ENCODE peak calls at places on chromosomes 6 and 20, in ten cellular contexts. Y, F, R, C, B, U, O, K, H and X are unnamed samples.

GRCh38 chr20:25418779-25419178 is 11.3 kb downstream of the GINS1 start:
- DNase-seq in H (peak), B (no peak), F (no peak), C (no peak), O (no peak), U (no peak), R (peak), K (no peak), Y (no peak), X (no peak)

GRCh38 chr20:48603819-48604405 is 223.9 kb downstream of the PREX1 start:
- DNase-seq in B (no peak), K (no peak), H (no peak), R (no peak), C (no peak), F (no peak), Y (no peak), O (no peak), U (no peak), X (no peak)

GRCh38 chr20:17648782-17649730 is 33.0 kb downstream of the RRBP1 start:
- DNase-seq in U (no peak), K (peak), Y (no peak), O (no peak), F (peak), R (no peak), H (no peak), C (peak), B (no peak), X (no peak)

GRCh38 chr20:15682690-15683089 is 890.6 kb downstream of the KIF16B start:
- DNase-seq in F (no peak), K (no peak), O (no peak), B (no peak), Y (peak), R (no peak), C (no peak), H (no peak), U (no peak), X (no peak)

GRCh38 chr6:20572940-20573339 is 38.7 kb downstream of the CDKAL1 start:
- DNase-seq in K (no peak), R (peak), F (no peak), B (no peak), U (no peak), C (no peak), O (no peak), Y (peak), H (peak), X (no peak)

GRCh38 chr20:18702736-18703135 is 110.8 kb upstream of the SCP2D1 start:
- DNase-seq in C (no peak), K (no peak), O (no peak), R (no peak), Y (no peak), F (no peak), B (no peak), U (no peak), H (no peak), X (no peak)

GRCh38 chr20:63682384-63683139 is 13.9 kb upstream of the TNFRSF6B start:
- DNase-seq in K (peak), O (peak), H (peak), Y (peak), R (peak), C (no peak), B (no peak), U (no peak), F (no peak), X (no peak)

GRCh38 chr20:33793011-33793931 is 17.9 kb upstream of the CHMP4B start:
- DNase-seq in U (no peak), B (no peak), O (peak), Y (peak), H (no peak), F (peak), R (no peak), C (no peak), K (no peak), X (no peak)

GRCh38 chr6:36834576-36835293 is 4.5 kb downstream of the CPNE5 start:
- DNase-seq in O (no peak), Y (no peak), B (no peak), F (peak), C (no peak), H (no peak), R (no peak), U (no peak), K (no peak), X (peak)

GRCh38 chr6:14634072-14634471 is 516.5 kb downstream of the CD83 start:
- DNase-seq in H (no peak), R (no peak), K (no peak), C (no peak), F (no peak), B (no peak), U (no peak), O (no peak), Y (no peak), X (no peak)

GRCh38 chr20:5153612-5154542 is 27.1 kb downstream of the CDS2 start:
- DNase-seq in H (peak), K (no peak), R (no peak), U (peak), F (no peak), Y (no peak), C (no peak), B (no peak), O (no peak), X (no peak)
- TF ChIP-seq CTCF in H (peak), K (no peak), R (no peak), U (no peak), F (no peak), Y (no peak), C (no peak), B (no peak), O (no peak), X (no peak)

DNA sequence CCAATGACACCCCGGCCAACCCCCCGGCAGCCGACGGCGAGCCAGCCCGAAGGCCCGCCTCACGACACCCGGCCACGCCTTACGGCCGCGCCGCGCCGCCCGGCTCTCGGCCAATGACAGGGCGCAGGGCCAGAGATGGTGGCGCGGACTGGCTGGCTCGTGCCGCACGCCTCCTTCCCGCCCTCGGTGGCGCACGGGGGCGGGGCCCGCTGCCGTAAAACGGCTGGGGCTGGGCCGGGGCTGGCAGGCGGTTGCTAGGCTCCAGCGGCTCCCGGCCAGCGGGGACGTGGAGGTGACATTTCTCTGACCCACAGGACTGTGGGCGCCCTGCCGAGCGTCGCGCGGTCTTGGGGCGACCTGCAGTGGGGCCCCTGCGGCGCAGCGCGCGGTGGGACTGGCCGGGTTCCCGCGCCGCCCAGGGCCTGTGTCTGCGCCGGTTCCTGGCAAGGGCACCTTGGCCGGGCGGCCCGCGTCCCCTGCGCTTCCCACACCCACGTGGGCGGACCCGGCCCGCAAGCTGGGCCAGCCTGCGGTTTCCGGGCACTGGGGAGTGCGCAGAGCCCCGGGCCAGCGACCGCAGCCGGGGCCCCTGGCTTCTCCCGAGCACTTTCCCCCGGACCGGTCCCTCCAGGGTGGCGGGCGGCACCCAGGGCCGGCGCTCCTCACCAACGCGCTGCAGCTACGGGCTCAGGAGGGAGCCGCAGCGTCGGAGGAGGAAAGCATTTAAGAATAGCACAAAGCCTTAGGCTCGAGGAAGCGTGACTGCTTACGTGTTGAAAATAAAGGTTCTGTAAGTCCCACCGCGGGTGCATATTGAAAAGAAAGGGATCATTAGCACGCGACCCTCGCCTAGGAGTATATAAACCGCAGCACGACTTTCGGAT is at the start of gene MPC1:
- DNase-seq in O (peak), U (peak), F (peak), R (peak), C (peak), B (peak), Y (peak), K (peak), H (peak), X (peak)
- TF ChIP-seq CTCF in O (no peak), U (no peak), F (no peak), R (no peak), C (no peak), B (no peak), Y (no peak), K (no peak), H (no peak), X (no peak)

DNA sequence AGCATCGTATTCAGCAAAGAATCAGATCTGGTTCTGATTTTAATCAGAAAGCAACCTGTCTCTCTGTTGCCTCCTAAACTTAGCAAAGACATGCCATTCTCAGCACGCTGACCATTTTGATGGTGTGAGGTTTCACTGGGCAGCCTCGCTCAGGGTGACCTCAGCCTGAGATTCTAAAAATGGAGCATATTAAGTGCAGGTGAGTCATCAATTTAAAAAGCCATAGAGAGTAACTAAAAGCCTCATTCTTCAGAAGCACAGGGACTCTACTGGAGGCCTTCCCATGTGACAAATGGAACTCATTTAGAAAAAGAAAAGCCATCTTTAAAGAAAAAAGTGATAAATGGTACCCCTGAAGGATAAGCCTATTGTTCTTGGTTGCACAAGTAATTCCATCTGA is 91.3 kb downstream of the FILIP1 start:
- DNase-seq in Y (peak), O (no peak), K (no peak), B (no peak), H (peak), F (peak), R (peak), U (peak), C (peak), X (no peak)
- TF ChIP-seq CTCF in Y (no peak), O (no peak), K (no peak), B (no peak), H (no peak), F (no peak), R (no peak), U (no peak), C (no peak), X (no peak)

GRCh38 chr6:168370310-168370991 is 50.9 kb upstream of the DACT2 start:
- DNase-seq in K (peak), H (peak), F (peak), Y (peak), B (no peak), R (no peak), C (peak), O (peak), U (peak), X (peak)
- TF ChIP-seq CTCF in K (peak), H (peak), F (peak), Y (peak), B (peak), R (no peak), C (peak), O (peak), U (peak), X (peak)

GRCh38 chr6:109095036-109095820 is at the start of gene CEP57L1:
- DNase-seq in B (peak), C (peak), H (peak), R (peak), Y (peak), F (peak), K (peak), U (peak), O (peak), X (peak)
- TF ChIP-seq CTCF in B (no peak), C (no peak), H (no peak), R (no peak), Y (peak), F (no peak), K (no peak), U (peak), O (no peak), X (no peak)

DNA sequence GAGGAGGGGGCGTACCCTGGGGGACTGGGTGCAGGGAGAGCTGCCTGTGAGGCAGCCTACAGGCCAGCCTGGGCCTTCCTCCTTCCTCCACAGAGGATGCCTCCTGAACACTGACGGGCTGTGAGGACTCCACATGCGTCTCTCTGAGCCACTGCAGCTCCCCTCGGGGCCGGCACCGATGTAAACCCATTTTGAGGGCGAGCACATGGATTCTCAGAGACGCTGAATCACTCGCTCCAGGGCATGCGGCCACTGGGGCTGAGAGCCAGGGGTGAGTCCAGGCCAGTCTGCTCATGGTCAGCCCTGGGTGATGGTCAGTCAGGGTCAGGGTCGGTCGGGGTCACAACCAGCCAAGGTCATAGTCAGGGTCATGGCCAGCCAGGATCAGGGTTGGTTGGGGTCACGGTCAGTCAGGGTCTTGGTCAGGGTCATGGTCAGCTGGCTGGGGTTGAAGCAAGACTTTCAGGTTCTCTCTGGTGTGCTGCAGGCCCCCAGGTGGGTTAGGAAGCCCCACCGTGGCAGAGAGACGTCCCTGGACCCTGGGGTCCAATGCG is 14.7 kb upstream of the RBBP8NL start:
- DNase-seq in K (no peak), F (no peak), C (no peak), U (no peak), R (no peak), B (no peak), O (no peak), Y (no peak), H (no peak), X (no peak)
- TF ChIP-seq CTCF in K (no peak), F (no peak), C (no peak), U (no peak), R (no peak), B (no peak), O (no peak), Y (no peak), H (no peak), X (no peak)

DNA sequence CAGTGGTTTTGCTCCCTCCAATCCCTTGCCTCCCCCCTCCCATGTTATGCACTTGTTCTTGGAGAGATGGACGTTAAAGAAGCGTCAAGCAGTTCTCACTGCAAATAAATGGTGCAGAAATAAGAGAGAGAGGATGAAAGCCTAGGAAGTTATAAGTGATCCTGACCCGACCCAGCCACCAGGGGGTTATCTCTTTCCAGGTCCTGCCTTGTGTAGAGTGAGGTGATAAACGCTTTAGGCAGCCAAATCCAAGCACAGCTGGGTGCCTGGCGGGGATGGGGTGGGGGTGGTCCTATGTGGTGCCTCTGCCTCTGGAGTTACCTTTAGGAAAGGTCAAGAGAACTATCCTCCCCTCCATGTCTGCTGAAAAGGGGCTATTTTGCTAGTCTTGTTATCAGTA is 9.1 kb upstream of the TFAP2A start:
- DNase-seq in F (no peak), R (no peak), K (no peak), U (no peak), Y (no peak), C (no peak), B (no peak), H (no peak), O (no peak), X (no peak)
- TF ChIP-seq CTCF in F (no peak), R (no peak), K (no peak), U (peak), Y (no peak), C (no peak), B (no peak), H (peak), O (no peak), X (peak)

GRCh38 chr20:44247676-44248419 is 740 bp downstream of the GDAP1L1 start:
- DNase-seq in B (no peak), R (peak), Y (peak), C (peak), F (peak), O (no peak), U (peak), K (no peak), H (peak), X (peak)
- TF ChIP-seq CTCF in B (no peak), R (peak), Y (peak), C (no peak), F (peak), O (no peak), U (peak), K (no peak), H (peak), X (peak)

GRCh38 chr6:12311106-12311505 is 20.9 kb downstream of the EDN1 start:
- DNase-seq in K (no peak), F (no peak), Y (peak), C (no peak), O (no peak), H (peak), R (no peak), U (no peak), B (no peak), X (no peak)
- TF ChIP-seq CTCF in K (no peak), F (peak), Y (peak), C (no peak), O (peak), H (peak), R (no peak), U (peak), B (no peak), X (no peak)